ENCODE peak calls at places on chromosomes 12 and 14, in six cellular contexts. V is T-helper 1 cell; Q is hypothalamus; J is activated T-cell treated with anti-CD3 and anti-CD28 coated beads, Interleukin-2, amount 50 U/mL, for 1 hour; R is SW 1271; P is CD8-positive, alpha-beta T cell. C is an unnamed sample.

GRCh38 chr12:114480309-114481199 is 74.6 kb upstream of the TBX5 start:
- DNase-seq in V (no peak), Q (no peak), J (no peak), R (no peak), P (no peak), C (peak)

GRCh38 chr14:95891742-95892141 is 15.1 kb downstream of the TUNAR start:
- DNase-seq in V (no peak), Q (no peak), J (no peak), R (no peak), P (no peak), C (peak)

GRCh38 chr14:80587096-80587724 is 354.3 kb downstream of the CEP128 start:
- DNase-seq in V (no peak), Q (no peak), J (no peak), R (no peak), P (no peak), C (peak)

GRCh38 chr12:51751657-51752056 is 96.9 kb downstream of the FIGNL2 start:
- DNase-seq in V (no peak), Q (peak), J (no peak), R (no peak), P (no peak), C (no peak)

GRCh38 chr12:94621662-94622359 is 28.5 kb downstream of the TMCC3 start:
- DNase-seq in V (no peak), Q (no peak), J (no peak), R (no peak), P (no peak), C (peak)

GRCh38 chr12:92629349-92630065 is 73.3 kb upstream of the PLEKHG7 start:
- DNase-seq in V (no peak), Q (no peak), J (no peak), R (no peak), P (no peak), C (no peak)

GRCh38 chr12:55942055-55942454 is 11.1 kb downstream of the DGKA start:
- DNase-seq in V (no peak), Q (no peak), J (no peak), R (no peak), P (no peak), C (no peak)

GRCh38 chr14:94138256-94138655 is 8.9 kb upstream of the IFI27L2 start:
- DNase-seq in V (no peak), Q (no peak), J (no peak), R (no peak), P (no peak), C (no peak)

GRCh38 chr12:54144738-54145137 is 44.0 kb downstream of the SMUG1 start:
- DNase-seq in V (no peak), Q (no peak), J (no peak), R (no peak), P (no peak), C (no peak)

GRCh38 chr14:71166434-71166833 is 259.2 kb downstream of the PCNX1 start:
- DNase-seq in V (no peak), Q (no peak), J (no peak), R (no peak), P (no peak), C (peak)

GRCh38 chr12:132402831-132403416 is 73.5 kb upstream of the GALNT9 start:
- DNase-seq in V (no peak), Q (no peak), J (no peak), R (no peak), P (no peak), C (no peak)

GRCh38 chr12:48420031-48420775 is 52.2 kb upstream of the ANP32D start:
- DNase-seq in V (no peak), Q (no peak), J (no peak), R (no peak), P (no peak), C (no peak)

GRCh38 chr12:102478416-102479098 is 1.8 kb downstream of the IGF1 start:
- DNase-seq in V (no peak), Q (no peak), J (no peak), R (no peak), P (peak), C (no peak)

GRCh38 chr14:22780941-22781605 is 14.6 kb downstream of the OXA1L start:
- DNase-seq in V (no peak), Q (no peak), J (no peak), R (no peak), P (no peak), C (no peak)

GRCh38 chr14:64641760-64642159 is 62.5 kb upstream of the PLEKHG3 start:
- DNase-seq in V (no peak), Q (no peak), J (no peak), R (no peak), P (no peak), C (no peak)

GRCh38 chr14:21070083-21070609 is at the start of gene ARHGEF40:
- DNase-seq in V (no peak), Q (peak), J (peak), R (no peak), P (peak), C (peak)

GRCh38 chr12:57517187-57517586 is 3.1 kb downstream of the DDIT3 start:
- DNase-seq in V (no peak), Q (no peak), J (no peak), R (no peak), P (no peak), C (peak)

GRCh38 chr12:53212931-53213330 is 5.9 kb upstream of the ITGB7 start:
- DNase-seq in V (no peak), Q (no peak), J (no peak), R (no peak), P (no peak), C (peak)

C was measured in GM23248.